ENCODE peak calls at places on chromosomes 5 and 9, in four cellular contexts. B, Z, U and Q are unnamed samples.

GRCh38 chr5:63131618-63132285 is 553.1 kb downstream of the LRRC70 start:
- DNase-seq in B (no peak), U (no peak), Z (peak), Q (no peak)

GRCh38 chr9:128062856-128063831 is 4.0 kb downstream of the NAIF1 start:
- DNase-seq in B (no peak), Z (no peak), U (no peak), Q (no peak)

GRCh38 chr5:176985516-176985915 is 21.1 kb downstream of the UIMC1 start:
- DNase-seq in Z (no peak), B (no peak), U (peak), Q (no peak)

GRCh38 chr9:136525841-136526499 is 19.9 kb downstream of the NOTCH1 start:
- DNase-seq in U (no peak), B (peak), Z (no peak), Q (no peak)

GRCh38 chr5:35656721-35657120 is 39.1 kb downstream of the SPEF2 start:
- DNase-seq in Z (no peak), U (no peak), B (no peak), Q (no peak)

GRCh38 chr5:84218546-84218945 is 166.1 kb downstream of the EDIL3 start:
- DNase-seq in B (no peak), U (no peak), Z (peak), Q (no peak)

GRCh38 chr9:121954477-121955175 is 138.5 kb downstream of the TTLL11 start:
- DNase-seq in Z (no peak), U (no peak), B (no peak), Q (no peak)

GRCh38 chr9:107322643-107323042 is 39.6 kb downstream of the RAD23B start:
- DNase-seq in B (no peak), Z (no peak), U (no peak), Q (no peak)

GRCh38 chr5:39283231-39283818 is 64.0 kb upstream of the FYB1 start:
- DNase-seq in U (peak), Z (peak), B (peak), Q (peak)

GRCh38 chr9:109014267-109015025 is 1.1 kb upstream of the CTNNAL1 start:
- DNase-seq in Z (no peak), B (peak), U (no peak), Q (no peak)

GRCh38 chr9:33884856-33885701 is 68.1 kb downstream of the UBE2R2 start:
- DNase-seq in B (peak), U (no peak), Z (peak), Q (peak)

GRCh38 chr5:111855356-111855755 is 98.4 kb upstream of the NREP start:
- DNase-seq in U (no peak), B (no peak), Z (no peak), Q (no peak)

GRCh38 chr9:136544549-136545064 is 1.2 kb downstream of the NOTCH1 start:
- DNase-seq in U (peak), B (peak), Z (no peak), Q (peak)

GRCh38 chr5:172939561-172939960 is 19.7 kb upstream of the RPL26L1 start:
- DNase-seq in B (no peak), Z (no peak), U (no peak), Q (no peak)